ENCODE peak calls at places on chromosomes 3 and 15, in nine cellular contexts. N is Peyer's patch, D is choroid plexus epithelial cell, H is psoas muscle, Y is endothelial cell of umbilical vein, S is cardiac muscle cell, E is epithelial cell of esophagus, I is fibroblast of the aortic adventitia, C is AG10803. G is an unnamed sample.

GRCh38 chr3:128942161-128942952 is 51.5 kb downstream of the CFAP92 start:
- DNase-seq in E (peak; percentile 37), C (no peak), S (no peak), N (no peak), Y (no peak), I (no peak), D (no peak), H (no peak), G (no peak)

GRCh38 chr3:48532271-48532973 is 24.2 kb downstream of the PFKFB4 start:
- DNase-seq in I (no peak), C (no peak), S (no peak), Y (no peak), E (no peak), N (no peak), D (no peak), H (no peak), G (no peak)

GRCh38 chr3:9915252-9916141 is 1.4 kb upstream of the IL17RC start:
- DNase-seq in E (no peak), S (peak; percentile 73), H (peak; percentile 76), I (peak; percentile 47), D (peak; percentile 67), N (peak; percentile 35), C (peak; percentile 52), Y (peak; percentile 50), G (peak; percentile 44)

GRCh38 chr3:149316427-149316826 is 17.0 kb downstream of the TM4SF18 start:
- DNase-seq in I (peak; percentile 27), N (no peak), E (peak; percentile 15), Y (no peak), D (no peak), H (no peak), C (peak; percentile 21), S (no peak), G (no peak)

GRCh38 chr3:46449755-46450552 is 14.8 kb downstream of the LTF start:
- DNase-seq in C (peak; percentile 9), Y (no peak), D (peak; percentile 22), N (no peak), H (no peak), E (peak; percentile 19), I (peak; percentile 26), S (no peak), G (no peak)

GRCh38 chr3:66592927-66593625 is 92.3 kb upstream of the LRIG1 start:
- DNase-seq in Y (no peak), D (peak; percentile 14), S (no peak), C (no peak), I (peak; percentile 38), N (no peak), E (no peak), H (no peak), G (peak; percentile 74)

GRCh38 chr3:135930243-135930642 is 35.3 kb upstream of the PPP2R3A start:
- DNase-seq in I (no peak), S (peak; percentile 23), Y (no peak), E (no peak), H (no peak), C (peak; percentile 15), N (no peak), D (peak; percentile 23), G (no peak)

GRCh38 chr3:78101363-78101762 is 1061.5 kb downstream of the ROBO2 start:
- DNase-seq in E (no peak), Y (no peak), H (no peak), D (peak; percentile 54), N (no peak), C (peak; percentile 38), I (peak; percentile 20), S (no peak), G (peak; percentile 90)

GRCh38 chr3:73036694-73037368 is 24.6 kb upstream of the EBLN2 start:
- DNase-seq in I (peak; percentile 53), E (peak; percentile 19), Y (peak; percentile 58), H (no peak), S (no peak), N (no peak), D (peak; percentile 23), C (peak; percentile 27), G (no peak)

GRCh38 chr3:191051037-191051436 is 148.0 kb upstream of the OSTN start:
- DNase-seq in E (peak; percentile 41), D (peak; percentile 56), H (no peak), C (peak; percentile 23), I (peak; percentile 57), N (no peak), Y (peak; percentile 27), S (peak; percentile 50), G (peak; percentile 59)

GRCh38 chr3:138774529-138775253 is 60.0 kb downstream of the PIK3CB start:
- DNase-seq in S (peak; percentile 1), E (peak; percentile 99), I (peak; percentile 100), Y (peak; percentile 94), N (no peak), H (no peak), C (peak; percentile 100), D (peak; percentile 99), G (peak; percentile 99)

GRCh38 chr3:114716916-114717315 is 423.1 kb downstream of the TIGIT start:
- DNase-seq in D (no peak), C (no peak), Y (no peak), H (no peak), N (no peak), S (no peak), E (no peak), I (no peak), G (no peak)

GRCh38 chr15:57403532-57403931 is 27.2 kb downstream of the CGNL1 start:
- DNase-seq in D (peak; percentile 9), S (no peak), C (peak; percentile 29), E (no peak), Y (no peak), H (no peak), I (peak; percentile 37), N (no peak), G (peak; percentile 27)

GRCh38 chr3:135106445-135106844 is 311.4 kb downstream of the EPHB1 start:
- DNase-seq in E (peak; percentile 13), D (no peak), H (no peak), Y (no peak), I (peak; percentile 32), N (no peak), C (peak; percentile 42), S (peak; percentile 87), G (no peak)

GRCh38 chr15:91127236-91127914 is 27.3 kb downstream of the SV2B start:
- DNase-seq in I (no peak), N (no peak), H (no peak), C (no peak), D (no peak), Y (no peak), S (no peak), E (no peak), G (no peak)
- H3K4me3 ChIP-seq in I (no peak overlapping the region), N (no peak overlapping the region), H (no peak overlapping the region), C (no peak overlapping the region), D (no peak overlapping the region), Y (no peak overlapping the region), S (no peak overlapping the region), E (no peak overlapping the region), G (no peak overlapping the region)

GRCh38 chr3:99870712-99871111 is 53.0 kb downstream of the CMSS1 start:
- DNase-seq in S (no peak), C (no peak), I (no peak), D (no peak), H (no peak), N (no peak), E (no peak), Y (no peak), G (no peak)

GRCh38 chr3:99871231-99871898 is 53.7 kb downstream of the CMSS1 start:
- DNase-seq in N (no peak), I (no peak), E (no peak), Y (no peak), H (no peak), C (no peak), D (no peak), S (no peak), G (no peak)

GRCh38 chr3:99869621-99870020 is 52.0 kb downstream of the CMSS1 start:
- DNase-seq in I (no peak), N (no peak), S (no peak), C (no peak), Y (no peak), H (no peak), D (peak; percentile 87), E (no peak), G (peak; percentile 67)

GRCh38 chr3:99875573-99875924 is 57.9 kb downstream of the CMSS1 start:
- DNase-seq in E (peak; percentile 65), H (no peak), D (peak; percentile 79), Y (peak; percentile 72), N (no peak), C (peak; percentile 72), I (peak; percentile 87), S (peak; percentile 17), G (peak; percentile 75)

DNA sequence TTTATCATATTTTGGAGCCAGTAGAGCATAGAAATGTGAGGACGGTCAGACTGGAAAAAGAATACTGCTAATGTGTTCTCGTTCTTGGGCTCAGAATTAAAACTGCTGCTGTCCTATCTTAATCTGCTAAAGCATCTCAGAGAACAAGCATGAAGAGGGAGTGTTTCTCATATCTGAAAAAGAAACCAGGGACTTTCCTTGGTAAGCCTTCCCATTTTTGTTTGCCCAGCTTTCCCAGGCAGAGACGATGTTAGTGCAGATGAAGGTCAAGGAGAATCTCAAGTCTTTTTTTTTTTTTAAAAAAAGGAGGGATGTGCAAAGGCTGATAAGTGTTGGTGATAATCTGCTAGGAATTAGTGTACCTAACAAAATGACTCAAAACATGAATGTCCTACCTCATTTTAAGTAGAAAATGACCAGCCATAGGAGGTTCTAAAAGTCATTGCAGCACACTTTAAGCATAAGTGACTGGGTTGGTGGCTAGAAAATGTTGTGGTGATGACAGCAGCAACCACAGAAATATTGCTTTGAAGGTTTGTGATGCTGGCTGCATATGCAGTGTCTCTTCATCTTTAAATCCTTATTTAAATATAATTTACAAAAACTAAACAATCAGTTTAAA is 55.1 kb downstream of the CMSS1 start:
- DNase-seq in C (no peak), D (peak; percentile 64), H (no peak), E (no peak), S (no peak), I (peak; percentile 56), Y (peak; percentile 33), N (no peak), G (peak; percentile 23)
- H3K4me3 ChIP-seq in C (peak overlapping the region; percentile 84), D (peak overlapping the region; percentile 86), H (peak overlapping the region; percentile 70), E (no peak overlapping the region), S (no peak overlapping the region), I (peak overlapping the region; percentile 72), Y (no peak overlapping the region), N (peak overlapping the region; percentile 20), G (peak overlapping the region; percentile 84)

DNA sequence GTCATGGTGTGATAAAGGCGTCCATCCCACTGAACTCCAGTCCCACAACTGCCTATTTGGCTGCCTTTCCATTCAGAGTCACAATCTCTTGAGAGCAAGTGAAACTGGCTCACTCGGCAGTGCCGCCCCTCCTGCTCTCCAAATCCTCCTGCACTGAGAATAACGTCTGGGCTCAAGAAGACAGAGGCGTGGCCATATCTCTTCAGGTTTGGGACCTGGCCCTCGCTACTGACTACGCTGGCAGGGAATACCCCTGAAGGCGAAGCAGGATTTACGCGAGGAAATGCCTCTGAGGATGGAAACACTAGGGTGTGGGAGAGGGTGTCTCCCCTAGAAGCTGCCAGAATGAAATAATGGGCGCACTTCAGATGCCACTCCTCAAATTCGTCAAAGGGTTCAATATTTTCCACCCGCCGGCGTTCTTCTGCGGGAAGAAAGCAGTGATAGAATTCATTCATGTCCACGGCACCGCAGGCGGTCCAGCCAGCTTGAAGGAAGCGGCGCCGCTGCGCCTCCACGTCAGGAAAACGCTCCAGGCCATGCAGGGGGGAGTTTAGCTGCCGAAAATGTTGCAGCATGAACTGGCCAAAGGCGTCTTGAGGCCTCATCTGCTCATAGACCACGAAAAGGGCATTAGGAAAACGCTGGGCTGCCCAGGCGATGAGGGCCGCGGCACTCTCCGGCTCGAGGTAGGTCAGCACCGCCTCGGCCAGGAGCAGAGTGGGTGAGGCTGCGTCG is 982 bp downstream of the LCMT2 start:
- DNase-seq in N (peak; percentile 23), D (peak; percentile 68), H (no peak), S (no peak), C (no peak), Y (peak; percentile 5), I (peak; percentile 42), E (peak; percentile 39), G (peak; percentile 53)
- H3K4me3 ChIP-seq in N (peak overlapping the region; percentile 76), D (peak overlapping the region; percentile 86), H (peak overlapping the region; percentile 89), S (peak overlapping the region; percentile 84), C (peak overlapping the region; percentile 85), Y (peak overlapping the region; percentile 71), I (peak overlapping the region; percentile 88), E (peak overlapping the region; percentile 79), G (peak overlapping the region; percentile 72)

GRCh38 chr15:60005352-60006202 is 1.5 kb downstream of the FOXB1 start:
- DNase-seq in N (no peak), Y (no peak), C (no peak), D (no peak), H (no peak), S (no peak), E (no peak), I (no peak), G (no peak)
- H3K4me3 ChIP-seq in N (peak overlapping the region; percentile 66), Y (no peak overlapping the region), C (peak overlapping the region; percentile 31), D (no peak overlapping the region), H (peak overlapping the region; percentile 66), S (peak overlapping the region; percentile 40), E (peak overlapping the region; percentile 39), I (peak overlapping the region; percentile 42), G (peak overlapping the region; percentile 41)

G was measured in astrocyte of the spinal cord.